ENCODE peak calls at places on chromosomes 7 and 10, in four cellular contexts. R is retinal pigment epithelial cell, U is ovary, I is cardiac muscle cell. A is an unnamed sample.

GRCh38 chr7:129828989-129829676 is 123.6 kb downstream of the UBE2H start:
- DNase-seq in R (no peak), U (no peak), I (no peak), A (no peak)

GRCh38 chr10:115921795-115922194 is 351.2 kb downstream of the GFRA1 start:
- DNase-seq in R (no peak), U (no peak), I (peak; percentile 14), A (peak; percentile 40)

GRCh38 chr7:139680676-139681462 is 96.9 kb downstream of the HIPK2 start:
- DNase-seq in R (no peak), U (no peak), I (peak; percentile 84), A (peak; percentile 86)

GRCh38 chr10:84948644-84949043 is 620.3 kb downstream of the CCSER2 start:
- DNase-seq in R (no peak), U (no peak), I (no peak), A (no peak)

GRCh38 chr7:120033114-120033513 is 239.9 kb upstream of the KCND2 start:
- DNase-seq in R (no peak), U (no peak), I (no peak), A (no peak)

GRCh38 chr10:101563007-101563406 is 25.1 kb downstream of the POLL start:
- DNase-seq in R (no peak), U (no peak), I (no peak), A (no peak)

GRCh38 chr10:100980327-100981110 is 6.8 kb downstream of the MRPL43 start:
- DNase-seq in R (no peak), U (no peak), I (no peak), A (no peak)

GRCh38 chr7:151275813-151276577 is 27.5 kb upstream of the SMARCD3 start:
- DNase-seq in R (no peak), U (no peak), I (no peak), A (no peak)

GRCh38 chr10:95447733-95448132 is 113.4 kb downstream of the SORBS1 start:
- DNase-seq in R (no peak), U (peak; percentile 39), I (peak; percentile 82), A (no peak)

GRCh38 chr7:47503283-47503682 is 78.6 kb downstream of the TNS3 start:
- DNase-seq in R (peak; percentile 84), U (no peak), I (peak; percentile 46), A (peak; percentile 46)

GRCh38 chr10:104293021-104293420 is 24.0 kb downstream of the GSTO2 start:
- DNase-seq in R (no peak), U (no peak), I (peak; percentile 59), A (no peak)

GRCh38 chr10:132319853-132320669 is 11.9 kb upstream of the LRRC27 start:
- DNase-seq in R (no peak), U (no peak), I (peak; percentile 87), A (peak; percentile 70)

GRCh38 chr7:92926697-92927044 is 90.3 kb upstream of the CDK6 start:
- DNase-seq in R (no peak), U (no peak), I (no peak), A (no peak)

GRCh38 chr7:124603066-124603465 is 162.5 kb downstream of the GPR37 start:
- DNase-seq in R (no peak), U (no peak), I (no peak), A (no peak)

GRCh38 chr10:29689001-29689400 is 54.2 kb upstream of the SVIL start:
- DNase-seq in R (no peak), U (no peak), I (peak; percentile 66), A (peak; percentile 41)

GRCh38 chr7:144468990-144469732 is 65.7 kb upstream of the NOBOX start:
- DNase-seq in R (no peak), U (no peak), I (peak; percentile 51), A (no peak)

DNA sequence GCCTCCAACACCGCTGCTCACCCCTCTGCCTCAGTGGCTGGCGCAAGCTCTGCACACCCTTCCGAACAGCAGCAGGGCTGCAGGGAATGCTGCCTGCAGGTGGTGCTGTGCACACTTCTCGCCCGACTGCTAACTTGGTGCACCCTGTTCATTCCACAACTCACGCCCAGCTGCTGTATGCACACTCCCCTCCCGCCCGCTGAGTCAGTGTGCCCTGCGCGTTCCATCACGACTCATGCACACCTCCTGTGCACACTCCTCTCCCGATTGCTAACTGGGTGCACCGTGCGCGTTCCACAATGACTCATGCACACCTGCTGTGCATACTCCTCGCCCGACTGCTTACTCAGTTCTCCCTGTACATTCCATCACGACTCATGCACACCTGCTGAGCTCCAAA is 21.5 kb downstream of the ADARB2 start:
- DNase-seq in R (no peak), U (no peak), I (no peak), A (no peak)
- TF ChIP-seq CTCF in R (no peak), U (no peak), I (no peak), A (peak; percentile 30)

DNA sequence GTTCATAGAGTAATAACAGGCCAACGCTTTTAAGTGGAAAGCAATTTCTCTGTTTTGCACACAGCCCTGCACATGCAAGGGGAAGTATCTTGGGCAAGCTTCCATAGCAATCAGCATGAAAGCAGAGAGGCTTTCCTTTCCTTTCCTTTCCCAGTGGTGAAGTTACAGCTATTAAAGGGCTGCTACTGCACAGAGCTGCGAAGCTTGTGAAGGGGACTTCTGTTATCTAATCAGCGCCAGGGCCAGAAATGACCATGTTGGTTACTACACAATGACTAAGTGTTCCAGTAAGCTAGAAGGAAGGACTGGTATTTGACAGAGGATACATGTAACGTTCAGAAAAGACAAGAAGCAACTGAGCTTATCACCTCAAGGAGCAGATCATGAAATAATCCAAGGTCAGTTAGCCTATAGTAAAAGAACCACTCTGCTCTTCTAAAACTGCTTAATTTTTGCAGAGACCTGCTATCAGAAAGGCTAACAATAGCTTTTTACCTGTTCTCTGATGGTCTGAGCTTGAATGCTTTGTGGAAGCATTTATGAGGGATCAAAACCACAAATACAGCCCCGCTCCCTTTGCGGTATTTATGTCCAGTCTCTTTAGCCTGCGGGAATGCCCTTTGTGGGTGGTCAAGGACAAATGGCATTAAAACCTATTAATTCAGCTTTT is 45.9 kb downstream of the SGMS1 start:
- DNase-seq in R (peak; percentile 34), U (no peak), I (peak; percentile 76), A (no peak)
- H3K4me3 ChIP-seq in R (no peak overlapping the region), U (no peak overlapping the region), I (no peak overlapping the region), A (no peak overlapping the region)

GRCh38 chr7:43904533-43905208 is 1.7 kb downstream of the URGCP start:
- DNase-seq in R (no peak), U (no peak), I (no peak), A (no peak)
- TF ChIP-seq CTCF in R (no peak), U (no peak), I (no peak), A (no peak)

DNA sequence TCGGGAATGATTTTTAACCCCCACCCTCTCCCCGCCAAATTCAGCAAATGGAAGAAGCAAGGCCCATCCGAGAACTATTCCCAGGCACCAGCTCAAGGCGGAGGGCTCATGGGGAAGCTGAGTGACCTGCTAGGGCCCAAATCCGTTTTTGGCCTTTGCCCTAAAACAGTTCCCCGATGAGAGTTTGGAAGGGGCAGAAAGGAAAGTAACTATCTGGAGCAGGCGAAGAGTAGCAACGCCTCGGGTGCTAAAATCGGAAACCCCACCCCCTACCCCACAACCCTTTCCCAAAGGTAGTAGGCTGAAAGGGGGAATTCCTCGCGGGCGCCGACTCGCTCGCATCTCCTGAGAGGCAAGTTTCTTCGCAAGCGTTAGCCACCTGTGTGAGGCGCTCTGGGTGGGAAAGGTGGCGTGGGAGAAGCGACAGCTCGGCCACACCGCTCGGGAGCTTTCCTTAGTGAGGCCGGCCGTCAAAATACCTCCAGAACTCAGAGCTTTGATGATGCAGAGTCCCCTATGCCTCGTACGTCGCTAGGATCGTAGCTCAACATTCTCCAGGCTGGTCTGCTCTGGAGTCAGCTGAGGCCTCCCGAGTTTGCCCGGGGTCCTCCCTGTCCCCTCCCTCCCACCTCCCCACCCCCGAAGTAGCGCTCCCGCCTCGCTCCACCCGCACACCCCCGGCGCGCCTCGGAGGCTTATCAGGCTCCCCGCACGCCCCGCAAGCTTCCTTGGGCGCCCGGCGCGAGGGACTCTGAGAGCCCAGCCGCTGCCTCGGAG is 638 bp upstream of the PRKG1 start:
- DNase-seq in R (no peak), U (peak; percentile 53), I (peak; percentile 32), A (no peak)
- H3K4me3 ChIP-seq in R (peak overlapping the region; percentile 78), U (peak overlapping the region; percentile 84), I (peak overlapping the region; percentile 72), A (peak overlapping the region; percentile 60)

DNA sequence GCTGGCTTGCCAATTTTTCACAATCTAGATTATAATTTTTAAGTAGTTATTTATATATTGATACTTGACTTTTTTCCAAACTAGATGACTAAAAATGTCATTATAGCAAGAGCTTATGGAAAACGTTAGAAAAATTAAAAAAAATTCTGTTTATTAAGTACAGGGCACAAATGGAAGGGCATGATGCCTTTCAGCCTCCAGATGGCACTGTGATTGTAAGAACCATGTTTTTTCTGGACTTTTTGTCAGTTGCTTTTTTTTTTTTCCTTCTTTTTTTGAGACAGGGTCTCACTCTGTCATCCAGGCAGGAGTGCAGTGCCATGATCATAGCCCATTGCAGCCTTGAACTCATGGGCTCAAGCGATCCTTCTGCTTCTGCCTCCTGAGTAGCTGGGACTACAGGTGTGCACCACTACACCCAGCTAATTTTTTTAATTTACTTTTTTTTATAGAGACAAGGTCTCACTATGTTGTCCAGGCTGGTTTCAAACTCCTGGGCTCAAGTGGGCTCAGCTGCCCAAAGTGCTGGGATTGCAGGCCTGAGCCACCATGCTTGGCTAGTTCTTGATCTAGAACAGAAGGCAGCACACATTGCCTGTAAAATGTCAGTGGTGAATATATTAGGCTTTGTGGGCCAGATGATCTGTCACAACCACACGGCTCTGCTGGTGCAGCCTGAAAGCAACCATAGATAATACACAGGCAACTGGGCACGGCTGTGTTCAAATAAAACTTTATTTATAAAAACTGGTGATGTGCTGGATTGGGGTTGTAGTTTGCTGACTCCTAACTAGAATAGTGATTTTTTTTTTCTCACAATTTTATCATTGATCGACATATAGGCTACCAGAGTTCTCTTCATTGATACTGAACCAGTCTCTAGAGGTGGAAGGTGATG is 27.4 kb downstream of the UCMA start:
- DNase-seq in R (peak; percentile 15), U (peak; percentile 24), I (peak; percentile 73), A (no peak)
- TF ChIP-seq CTCF in R (peak; percentile 69), U (no peak), I (peak; percentile 65), A (peak; percentile 68)

DNA sequence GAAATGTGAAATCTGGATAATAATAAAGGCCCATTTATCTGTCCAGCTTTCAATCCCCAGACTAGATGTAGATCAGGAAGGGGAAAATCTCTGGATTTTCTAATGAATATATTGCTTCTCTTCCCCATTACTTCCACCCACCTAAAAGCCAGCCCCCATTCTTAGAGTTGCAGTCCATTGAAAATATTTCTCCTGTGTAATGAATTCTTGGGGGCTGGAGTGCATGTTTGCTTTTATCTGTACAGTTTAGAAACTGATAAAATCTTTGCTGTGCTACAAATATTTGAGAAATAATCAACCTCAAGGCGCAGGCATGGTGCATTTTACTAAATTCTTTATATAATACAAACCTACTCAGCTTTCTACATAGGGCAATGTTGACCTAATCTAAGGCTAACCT is 180.8 kb downstream of the ARID5B start:
- DNase-seq in R (no peak), U (no peak), I (no peak), A (no peak)
- H3K4me3 ChIP-seq in R (no peak overlapping the region), U (no peak overlapping the region), I (no peak overlapping the region), A (no peak overlapping the region)

A was measured in epithelial cell of proximal tubule.